ENCODE peak calls at places on chromosome 16, in eight cellular contexts. Q is NCI-H1105; M is Caki2; B is stimulated activated naive CD8-positive, alpha-beta T cell treated with anti-CD3 and anti-CD28 coated beads, Interleukin-15, Interleukin-2, amounts not matched to agents 100 U/mL and 50 U/mL, for 24 hours; N is Ammon's horn; L is activated T-helper 9 cell treated with anti-CD3 and anti-CD28 coated beads, Interleukin-2, amount 50 U/mL, for 16 hours; W is GM19239; X is GM04504. A is an unnamed sample.
A peak's percentile ranks its signal among the peaks of the same experiment; 100 is the strongest.

GRCh38 chr16:1429026-1429425 is 1.9 kb upstream of the PERCC1 start:
- DNase-seq in M (no peak), W (no peak), L (no peak), B (no peak), Q (no peak), N (no peak), X (no peak), A (no peak)

GRCh38 chr16:87570938-87571867 is 31.1 kb upstream of the JPH3 start:
- DNase-seq in L (no peak), W (no peak), Q (no peak), M (no peak), X (peak; percentile 50), B (peak; percentile 33), N (no peak), A (no peak)

GRCh38 chr16:19168173-19169080 is at the start of gene SYT17:
- DNase-seq in L (no peak), W (no peak), X (no peak), N (peak; percentile 57), B (no peak), Q (peak; percentile 64), M (peak; percentile 65), A (no peak)

GRCh38 chr16:71669926-71670536 is 44.0 kb downstream of the MARVELD3 start:
- DNase-seq in B (no peak), X (no peak), Q (no peak), N (no peak), W (no peak), L (no peak), M (no peak), A (no peak)

GRCh38 chr16:87047221-87048037 is 269.8 kb downstream of the C16orf95 start:
- DNase-seq in Q (peak; percentile 70), L (no peak), N (no peak), B (no peak), W (no peak), X (no peak), M (no peak), A (no peak)

GRCh38 chr16:31033709-31034492 is 543 bp downstream of the STX4 start:
- DNase-seq in L (peak; percentile 84), N (peak; percentile 95), M (peak; percentile 76), W (peak; percentile 91), X (peak; percentile 65), B (peak; percentile 94), Q (peak; percentile 51), A (peak; percentile 35)

GRCh38 chr16:49858200-49859129 is 2.6 kb upstream of the ZNF423 start:
- DNase-seq in N (peak; percentile 40), B (peak; percentile 48), M (no peak), X (no peak), W (no peak), Q (no peak), L (peak; percentile 9), A (no peak)

GRCh38 chr16:73092236-73092781 is 44.4 kb upstream of the ZFHX3 start:
- DNase-seq in X (no peak), N (peak; percentile 73), Q (no peak), B (no peak), M (no peak), W (no peak), L (no peak), A (no peak)

GRCh38 chr16:15772579-15773293 is 84.1 kb downstream of the MYH11 start:
- DNase-seq in X (no peak), W (no peak), B (no peak), Q (no peak), M (no peak), L (no peak), N (no peak), A (no peak)

GRCh38 chr16:11402745-11403533 is 57.7 kb downstream of the RMI2 start:
- DNase-seq in M (no peak), X (no peak), Q (no peak), W (no peak), L (no peak), N (no peak), B (no peak), A (no peak)

GRCh38 chr16:69243479-69243878 is 56.5 kb downstream of the SNTB2 start:
- DNase-seq in B (no peak), X (no peak), W (no peak), M (no peak), Q (no peak), L (no peak), N (no peak), A (no peak)

GRCh38 chr16:3131755-3132377 is 3.0 kb upstream of the ZNF213 start:
- DNase-seq in W (no peak), M (peak; percentile 67), L (peak; percentile 16), B (peak; percentile 67), X (no peak), N (no peak), Q (no peak), A (no peak)